ENCODE peak calls at places on chromosomes 3 and 15, in seven cellular contexts. M is transverse colon; T is stimulated activated CD4-positive, alpha-beta T cell treated with anti-CD3 and anti-CD28 coated beads, Interleukin-4, amount 100 ng/mL, for 1 hour; J is NCI-H2171; U is fibroblast of lung; G is posterior cingulate gyrus; I is trophoblast cell. Y is an unnamed sample.

GRCh38 chr3:148360046-148360445 is 337.7 kb upstream of the AGTR1 start:
- DNase-seq in U (peak), I (no peak), T (no peak), G (no peak), M (no peak), J (no peak), Y (no peak)

GRCh38 chr15:69143756-69144436 is 16.5 kb upstream of the GLCE start:
- DNase-seq in G (no peak), I (no peak), M (no peak), T (no peak), U (peak), J (no peak), Y (no peak)

GRCh38 chr3:187223799-187224198 is 26.5 kb downstream of the RTP1 start:
- DNase-seq in J (no peak), M (no peak), G (no peak), I (peak), U (no peak), T (no peak), Y (no peak)

GRCh38 chr3:39148116-39149058 is 5.0 kb downstream of the CSRNP1 start:
- DNase-seq in I (no peak), J (no peak), G (no peak), M (peak), U (peak), T (no peak), Y (peak)

GRCh38 chr3:123082370-123083065 is 15.7 kb downstream of the PDIA5 start:
- DNase-seq in G (no peak), T (no peak), J (no peak), I (no peak), M (no peak), U (no peak), Y (no peak)

GRCh38 chr3:37862219-37862711 is 585 bp downstream of the CTDSPL start:
- DNase-seq in T (peak), J (no peak), I (peak), G (peak), U (peak), M (peak), Y (no peak)

GRCh38 chr3:18008706-18009363 is 266.4 kb upstream of the TBC1D5 start:
- DNase-seq in J (no peak), U (no peak), I (no peak), T (no peak), M (no peak), G (no peak), Y (no peak)

GRCh38 chr3:31542246-31542645 is 9.5 kb downstream of the STT3B start:
- DNase-seq in M (no peak), T (no peak), J (no peak), U (no peak), I (no peak), G (no peak), Y (no peak)

GRCh38 chr3:106610362-106610997 is 741.7 kb upstream of the CBLB start:
- DNase-seq in U (peak), M (no peak), G (no peak), J (no peak), T (no peak), I (no peak), Y (no peak)

Y was measured in activated CD8-positive, alpha-beta T cell treated with anti-CD3 and anti-CD28 coated beads, Interleukin-2, amount 10 ng/mL, durations not matched to agents 7 days and 5 days.